ENCODE peak calls at places on chromosomes 11 and 22, in five cellular contexts. One of them, this sample, is unnamed.

GRCh38 chr11:10305964-10306918 is 1.4 kb downstream of the ADM start:
- DNase-seq in WTC11: peak
- DNase-seq in fibroblast of mammary gland: no peak
- DNase-seq in nephron progenitor cell: peak
- DNase-seq in HFFc6: no peak
- DNase-seq in this sample: peak

GRCh38 chr11:124380585-124380984 is 3.7 kb downstream of the OR8B2 start:
- DNase-seq in WTC11: no peak
- DNase-seq in nephron progenitor cell: no peak
- DNase-seq in HFFc6: no peak
- DNase-seq in fibroblast of mammary gland: no peak
- DNase-seq in this sample: no peak

GRCh38 chr11:68927280-68928107 is 23.8 kb downstream of the IGHMBP2 start:
- DNase-seq in fibroblast of mammary gland: no peak
- DNase-seq in HFFc6: no peak
- DNase-seq in nephron progenitor cell: no peak
- DNase-seq in WTC11: no peak
- DNase-seq in this sample: no peak

GRCh38 chr22:24386814-24387550 is 40.4 kb upstream of the ADORA2A start:
- DNase-seq in nephron progenitor cell: no peak
- DNase-seq in WTC11: no peak
- DNase-seq in fibroblast of mammary gland: no peak
- DNase-seq in HFFc6: no peak
- DNase-seq in this sample: no peak

GRCh38 chr11:48150213-48150612 is 66.4 kb upstream of the OR4B1 start:
- DNase-seq in HFFc6: no peak
- DNase-seq in fibroblast of mammary gland: peak
- DNase-seq in nephron progenitor cell: no peak
- DNase-seq in WTC11: no peak
- DNase-seq in this sample: no peak

GRCh38 chr11:32864555-32864954 is 28.1 kb upstream of the QSER1 start:
- DNase-seq in nephron progenitor cell: no peak
- DNase-seq in WTC11: no peak
- DNase-seq in fibroblast of mammary gland: no peak
- DNase-seq in HFFc6: no peak
- DNase-seq in this sample: no peak

GRCh38 chr11:67996622-67997459 is 7.1 kb downstream of the UNC93B1 start:
- DNase-seq in HFFc6: no peak
- DNase-seq in WTC11: peak
- DNase-seq in fibroblast of mammary gland: peak
- DNase-seq in nephron progenitor cell: peak
- DNase-seq in this sample: peak

GRCh38 chr22:30705710-30706651 is 11.3 kb downstream of the OSBP2 start:
- DNase-seq in nephron progenitor cell: no peak
- DNase-seq in WTC11: no peak
- DNase-seq in fibroblast of mammary gland: peak
- DNase-seq in HFFc6: peak
- DNase-seq in this sample: peak

GRCh38 chr11:40290031-40290650 is 1169.3 kb downstream of the LRRC4C start:
- DNase-seq in WTC11: no peak
- DNase-seq in fibroblast of mammary gland: no peak
- DNase-seq in nephron progenitor cell: no peak
- DNase-seq in HFFc6: no peak
- DNase-seq in this sample: no peak

GRCh38 chr22:44030051-44030701 is 6.1 kb downstream of the PARVB start:
- DNase-seq in HFFc6: no peak
- DNase-seq in WTC11: no peak
- DNase-seq in nephron progenitor cell: no peak
- DNase-seq in fibroblast of mammary gland: no peak
- DNase-seq in this sample: no peak

GRCh38 chr22:30481711-30482110 is 9.9 kb upstream of the SEC14L3 start:
- DNase-seq in nephron progenitor cell: no peak
- DNase-seq in HFFc6: peak
- DNase-seq in WTC11: no peak
- DNase-seq in fibroblast of mammary gland: peak
- DNase-seq in this sample: no peak

GRCh38 chr22:33666661-33667619 is 253.3 kb downstream of the LARGE1 start:
- DNase-seq in WTC11: no peak
- DNase-seq in fibroblast of mammary gland: no peak
- DNase-seq in nephron progenitor cell: no peak
- DNase-seq in HFFc6: no peak
- DNase-seq in this sample: no peak

GRCh38 chr11:25769287-25769686 is 562.6 kb upstream of the ANO3 start:
- DNase-seq in HFFc6: no peak
- DNase-seq in nephron progenitor cell: no peak
- DNase-seq in WTC11: no peak
- DNase-seq in fibroblast of mammary gland: no peak
- DNase-seq in this sample: no peak

GRCh38 chr22:46054091-46054877 is 77.3 kb upstream of the WNT7B start:
- DNase-seq in HFFc6: peak
- DNase-seq in fibroblast of mammary gland: peak
- DNase-seq in nephron progenitor cell: no peak
- DNase-seq in WTC11: peak
- DNase-seq in this sample: no peak

GRCh38 chr22:26056455-26056854 is 112.8 kb upstream of the SEZ6L start:
- DNase-seq in WTC11: no peak
- DNase-seq in HFFc6: no peak
- DNase-seq in fibroblast of mammary gland: no peak
- DNase-seq in nephron progenitor cell: no peak
- DNase-seq in this sample: no peak

GRCh38 chr11:59187587-59187986 is 15.7 kb downstream of the DTX4 start:
- DNase-seq in HFFc6: no peak
- DNase-seq in nephron progenitor cell: no peak
- DNase-seq in WTC11: no peak
- DNase-seq in fibroblast of mammary gland: peak
- DNase-seq in this sample: no peak

GRCh38 chr22:47154621-47155081 is 392.2 kb downstream of the TBC1D22A start:
- DNase-seq in nephron progenitor cell: no peak
- DNase-seq in WTC11: no peak
- DNase-seq in fibroblast of mammary gland: peak
- DNase-seq in HFFc6: no peak
- DNase-seq in this sample: no peak

GRCh38 chr22:37370306-37370979 is 56.8 kb downstream of the ELFN2 start:
- DNase-seq in nephron progenitor cell: no peak
- DNase-seq in fibroblast of mammary gland: no peak
- DNase-seq in WTC11: no peak
- DNase-seq in HFFc6: no peak
- DNase-seq in this sample: no peak

GRCh38 chr11:14612624-14613023 is 31.0 kb upstream of the PDE3B start:
- DNase-seq in fibroblast of mammary gland: no peak
- DNase-seq in WTC11: no peak
- DNase-seq in HFFc6: no peak
- DNase-seq in nephron progenitor cell: no peak
- DNase-seq in this sample: no peak

GRCh38 chr22:45993143-45993692 is 16.3 kb upstream of the WNT7B start:
- DNase-seq in HFFc6: no peak
- DNase-seq in fibroblast of mammary gland: no peak
- DNase-seq in WTC11: no peak
- DNase-seq in nephron progenitor cell: no peak
- DNase-seq in this sample: no peak

GRCh38 chr11:134386945-134387344 is 25.1 kb downstream of the B3GAT1 start:
- DNase-seq in nephron progenitor cell: no peak
- DNase-seq in WTC11: no peak
- DNase-seq in fibroblast of mammary gland: no peak
- DNase-seq in HFFc6: no peak
- DNase-seq in this sample: no peak

GRCh38 chr22:37269930-37270678 is 12.2 kb upstream of the CYTH4 start:
- DNase-seq in HFFc6: no peak
- DNase-seq in fibroblast of mammary gland: no peak
- DNase-seq in nephron progenitor cell: no peak
- DNase-seq in WTC11: no peak
- DNase-seq in this sample: no peak

GRCh38 chr11:6646631-6647281 is 8.9 kb downstream of the DCHS1 start:
- DNase-seq in WTC11: no peak
- DNase-seq in HFFc6: peak
- DNase-seq in nephron progenitor cell: peak
- DNase-seq in fibroblast of mammary gland: peak
- DNase-seq in this sample: no peak

GRCh38 chr11:70397336-70397982 is 870 bp upstream of the CTTN start:
- DNase-seq in nephron progenitor cell: peak
- DNase-seq in HFFc6: no peak
- DNase-seq in fibroblast of mammary gland: no peak
- DNase-seq in WTC11: peak
- DNase-seq in this sample: no peak

GRCh38 chr22:40487663-40488249 is 117.4 kb downstream of the SGSM3 start:
- DNase-seq in nephron progenitor cell: no peak
- DNase-seq in HFFc6: peak
- DNase-seq in WTC11: no peak
- DNase-seq in fibroblast of mammary gland: peak
- DNase-seq in this sample: no peak

GRCh38 chr11:71266114-71266833 is 13.9 kb upstream of the SHANK2 start:
- DNase-seq in WTC11: peak
- DNase-seq in nephron progenitor cell: no peak
- DNase-seq in HFFc6: no peak
- DNase-seq in fibroblast of mammary gland: no peak
- DNase-seq in this sample: no peak

GRCh38 chr11:17478064-17478463 is 1.4 kb upstream of the ABCC8 start:
- DNase-seq in WTC11: no peak
- DNase-seq in HFFc6: no peak
- DNase-seq in nephron progenitor cell: no peak
- DNase-seq in fibroblast of mammary gland: no peak
- DNase-seq in this sample: peak

GRCh38 chr22:19291218-19291579 is 320 bp downstream of the CLTCL1 start:
- DNase-seq in nephron progenitor cell: peak
- DNase-seq in fibroblast of mammary gland: no peak
- DNase-seq in WTC11: peak
- DNase-seq in HFFc6: peak
- DNase-seq in this sample: peak

GRCh38 chr11:60910711-60911366 is 3.1 kb upstream of the TMEM109 start:
- DNase-seq in WTC11: no peak
- DNase-seq in HFFc6: no peak
- DNase-seq in nephron progenitor cell: no peak
- DNase-seq in fibroblast of mammary gland: no peak
- DNase-seq in this sample: no peak
- TF ChIP-seq CTCF in WTC11: no peak
- TF ChIP-seq CTCF in HFFc6: peak
- TF ChIP-seq CTCF in nephron progenitor cell: no peak
- TF ChIP-seq CTCF in fibroblast of mammary gland: no peak
- TF ChIP-seq CTCF in this sample: no peak

GRCh38 chr11:119373059-119373875 is 8.2 kb downstream of the USP2 start:
- DNase-seq in fibroblast of mammary gland: no peak
- DNase-seq in WTC11: no peak
- DNase-seq in HFFc6: no peak
- DNase-seq in nephron progenitor cell: no peak
- DNase-seq in this sample: no peak

GRCh38 chr11:119371067-119371601 is 10.4 kb downstream of the USP2 start:
- DNase-seq in HFFc6: no peak
- DNase-seq in fibroblast of mammary gland: no peak
- DNase-seq in nephron progenitor cell: no peak
- DNase-seq in WTC11: no peak
- DNase-seq in this sample: no peak

GRCh38 chr11:119370486-119371046 is 10.9 kb downstream of the USP2 start:
- DNase-seq in WTC11: no peak
- DNase-seq in fibroblast of mammary gland: no peak
- DNase-seq in nephron progenitor cell: peak
- DNase-seq in HFFc6: no peak
- DNase-seq in this sample: no peak

GRCh38 chr11:119372260-119373058 is 9.0 kb downstream of the USP2 start:
- DNase-seq in nephron progenitor cell: no peak
- DNase-seq in WTC11: no peak
- DNase-seq in fibroblast of mammary gland: no peak
- DNase-seq in HFFc6: no peak
- DNase-seq in this sample: no peak

DNA sequence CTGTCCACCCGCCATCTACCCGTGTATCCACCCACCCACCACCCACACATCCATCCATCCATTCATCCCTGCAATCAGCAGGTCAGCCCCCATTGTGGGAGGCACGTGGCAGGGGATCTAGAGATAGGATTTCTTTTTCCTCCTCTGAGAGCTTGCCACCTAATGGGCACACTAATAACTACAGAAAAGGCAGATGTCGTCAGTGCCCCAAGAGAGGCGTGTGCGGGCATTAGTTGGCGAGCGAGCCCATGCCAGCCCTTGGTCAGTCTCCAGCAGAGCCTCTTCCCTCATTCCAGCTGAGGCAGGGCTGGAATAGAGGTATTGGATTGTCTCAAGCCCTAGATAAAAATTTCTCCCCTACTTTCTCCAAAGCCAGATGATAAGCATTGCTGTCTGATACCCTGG is 9.7 kb downstream of the USP2 start:
- DNase-seq in WTC11: no peak
- DNase-seq in nephron progenitor cell: no peak
- DNase-seq in HFFc6: no peak
- DNase-seq in fibroblast of mammary gland: no peak
- DNase-seq in this sample: no peak
- TF ChIP-seq CTCF in WTC11: no peak
- TF ChIP-seq CTCF in nephron progenitor cell: peak
- TF ChIP-seq CTCF in HFFc6: peak
- TF ChIP-seq CTCF in fibroblast of mammary gland: no peak
- TF ChIP-seq CTCF in this sample: no peak

DNA sequence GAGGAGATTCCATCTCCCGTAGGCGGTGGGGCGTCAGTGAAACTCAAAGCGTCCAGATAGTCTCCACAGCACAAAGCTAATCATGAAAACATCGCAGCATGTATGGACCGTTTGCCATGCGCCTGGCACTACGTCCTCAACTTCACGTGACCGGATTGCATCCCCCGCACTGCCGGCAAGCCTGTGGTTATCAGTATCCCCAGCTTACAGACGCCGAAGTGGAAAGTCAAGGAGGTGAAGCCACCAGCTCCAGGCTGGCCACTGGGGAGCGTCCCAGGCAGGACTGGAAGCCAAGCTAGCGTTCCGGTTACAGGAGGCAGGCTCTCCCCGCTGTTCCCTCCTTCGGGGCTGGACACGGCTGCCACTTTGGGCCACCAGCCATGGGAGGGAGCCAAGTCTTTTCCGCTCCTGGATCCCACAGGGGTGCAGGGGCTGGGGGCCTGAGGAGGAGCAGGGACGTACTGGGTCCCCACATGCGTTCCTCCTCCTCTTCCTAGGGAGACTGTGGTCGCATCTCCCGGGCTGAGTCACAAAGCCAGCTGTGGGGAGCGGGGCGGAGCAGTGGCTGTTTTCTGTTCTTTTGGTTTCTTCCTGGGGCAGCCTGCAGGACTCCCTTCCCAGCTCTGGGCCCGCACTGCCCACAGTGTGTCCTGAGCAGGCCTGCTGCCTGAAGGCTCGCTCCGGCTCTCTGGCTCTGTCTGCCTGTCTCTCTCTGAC is 4.3 kb upstream of the OSBPL5 start:
- DNase-seq in WTC11: peak
- DNase-seq in HFFc6: peak
- DNase-seq in nephron progenitor cell: no peak
- DNase-seq in fibroblast of mammary gland: peak
- DNase-seq in this sample: peak
- TF ChIP-seq CTCF in WTC11: no peak
- TF ChIP-seq CTCF in HFFc6: peak
- TF ChIP-seq CTCF in nephron progenitor cell: no peak
- TF ChIP-seq CTCF in fibroblast of mammary gland: no peak
- TF ChIP-seq CTCF in this sample: no peak

DNA sequence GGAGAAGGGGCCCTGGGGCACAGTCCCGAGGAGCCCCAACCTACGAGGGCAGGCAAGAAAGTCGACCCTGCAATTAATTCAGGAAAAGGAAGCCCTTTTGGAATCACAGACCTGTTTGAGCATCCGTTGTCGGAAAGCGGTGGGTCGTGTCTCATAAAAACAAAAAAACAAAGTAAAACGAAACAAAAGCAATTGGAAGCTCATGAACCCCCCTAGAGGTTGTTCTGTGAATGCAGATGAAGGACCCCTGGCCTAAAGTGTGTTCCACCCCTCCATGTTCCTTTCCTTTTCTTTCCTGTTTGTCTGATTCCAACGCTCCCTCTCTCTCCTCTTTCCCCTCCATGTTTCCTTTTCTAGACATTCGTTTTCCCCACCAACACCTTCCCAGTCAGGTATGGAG is 203.7 kb downstream of the GRIK4 start:
- DNase-seq in HFFc6: no peak
- DNase-seq in WTC11: no peak
- DNase-seq in fibroblast of mammary gland: peak
- DNase-seq in nephron progenitor cell: no peak
- DNase-seq in this sample: no peak
- TF ChIP-seq CTCF in HFFc6: peak
- TF ChIP-seq CTCF in WTC11: peak
- TF ChIP-seq CTCF in fibroblast of mammary gland: peak
- TF ChIP-seq CTCF in nephron progenitor cell: peak
- TF ChIP-seq CTCF in this sample: peak